ENCODE peak calls at places on chromosome 1, in ten cellular contexts. O is GM20000, T is iPS-NIHi11, U is MM.1S, G is kidney epithelial cell, D is tibial artery, L is NCI-H2171 treated with DMSO at 0.1 percent for 48 hours, H is SK-N-DZ, I is right lobe of liver, F is thoracic aorta. E is an unnamed sample.

GRCh38 chr1:232300461-232300860 is 329.5 kb downstream of the SIPA1L2 start:
- DNase-seq in O (no peak), T (no peak), U (no peak), G (no peak), D (no peak), L (no peak), H (no peak), I (no peak), F (no peak), E (no peak)

GRCh38 chr1:58724483-58724882 is 24.6 kb upstream of the MYSM1 start:
- DNase-seq in O (no peak), T (no peak), U (peak), G (no peak), D (no peak), L (no peak), H (no peak), I (no peak), F (no peak), E (no peak)

GRCh38 chr1:167474191-167474641 is 44.1 kb downstream of the CD247 start:
- DNase-seq in O (no peak), T (no peak), U (no peak), G (no peak), D (no peak), L (no peak), H (no peak), I (no peak), F (no peak), E (no peak)

GRCh38 chr1:158180741-158181576 is at the start of gene CD1D:
- DNase-seq in O (peak), T (peak), U (no peak), G (no peak), D (no peak), L (no peak), H (no peak), I (peak), F (no peak), E (peak)

GRCh38 chr1:214857716-214858115 is 224.8 kb upstream of the KCNK2 start:
- DNase-seq in O (no peak), T (no peak), U (no peak), G (no peak), D (no peak), L (no peak), H (no peak), I (no peak), F (no peak), E (no peak)

GRCh38 chr1:212205843-212206242 is 79.4 kb upstream of the PPP2R5A start:
- DNase-seq in O (no peak), T (no peak), U (no peak), G (no peak), D (no peak), L (no peak), H (no peak), I (no peak), F (no peak), E (no peak)

GRCh38 chr1:38430949-38431348 is 384.4 kb upstream of the POU3F1 start:
- DNase-seq in O (no peak), T (no peak), U (no peak), G (no peak), D (no peak), L (no peak), H (no peak), I (no peak), F (no peak), E (no peak)

GRCh38 chr1:227635596-227635995 is 72.2 kb downstream of the ZNF678 start:
- DNase-seq in O (no peak), T (no peak), U (no peak), G (no peak), D (no peak), L (no peak), H (no peak), I (no peak), F (no peak), E (no peak)

GRCh38 chr1:97008226-97008625 is 286.6 kb downstream of the PTBP2 start:
- DNase-seq in O (no peak), T (no peak), U (no peak), G (no peak), D (no peak), L (no peak), H (no peak), I (no peak), F (no peak), E (no peak)

GRCh38 chr1:189336115-189337100 is 1141.3 kb downstream of the BRINP3 start:
- DNase-seq in O (no peak), T (no peak), U (no peak), G (no peak), D (no peak), L (no peak), H (no peak), I (peak), F (no peak), E (peak)

E was measured in left lung.